ENCODE peak calls at places on chromosomes 11 and 22, in four cellular contexts. Q is K562, K is WTC11, S is HepG2. W is an unnamed sample.

GRCh38 chr11:108592591-108593213 is 866 bp downstream of the EXPH5 start:
- DNase-seq in Q (peak; percentile 62), K (peak; percentile 28), S (no peak), W (peak; percentile 56)

GRCh38 chr11:62004473-62004872 is 37.0 kb upstream of the FTH1 start:
- DNase-seq in Q (no peak), K (no peak), S (no peak), W (no peak)

GRCh38 chr22:37229012-37229804 is 14.9 kb downstream of the RAC2 start:
- DNase-seq in Q (peak; percentile 30), K (no peak), S (no peak), W (no peak)

GRCh38 chr22:35230839-35231584 is 26.3 kb upstream of the HMGXB4 start:
- DNase-seq in Q (peak; percentile 18), K (no peak), S (peak; percentile 51), W (no peak)

GRCh38 chr11:62909107-62909894 is 11.9 kb downstream of the CHRM1 start:
- DNase-seq in Q (peak; percentile 72), K (peak; percentile 91), S (peak; percentile 70), W (peak; percentile 74)

GRCh38 chr22:45977003-45977395 is at the start of gene WNT7B:
- DNase-seq in Q (peak; percentile 27), K (no peak), S (no peak), W (no peak)

GRCh38 chr22:22930222-22930497 is 42.5 kb downstream of the IGLL5 start:
- DNase-seq in Q (no peak), K (no peak), S (no peak), W (no peak)

GRCh38 chr22:41925783-41926460 is 684 bp downstream of the TNFRSF13C start:
- DNase-seq in Q (peak; percentile 76), K (peak; percentile 91), S (peak; percentile 45), W (peak; percentile 84)

GRCh38 chr11:27720277-27720830 is 20.1 kb upstream of the BDNF start:
- DNase-seq in Q (peak; percentile 48), K (peak; percentile 78), S (no peak), W (peak; percentile 48)

GRCh38 chr11:28146123-28146751 is 38.0 kb downstream of the METTL15 start:
- DNase-seq in Q (peak; percentile 9), K (no peak), S (peak; percentile 59), W (no peak)

GRCh38 chr11:123561046-123561781 is 93.2 kb downstream of the SCN3B start:
- DNase-seq in Q (no peak), K (peak; percentile 49), S (peak; percentile 7), W (peak; percentile 27)

GRCh38 chr11:559020-559620 is 1.4 kb downstream of the LMNTD2 start:
- DNase-seq in Q (no peak), K (no peak), S (no peak), W (no peak)

GRCh38 chr11:78310500-78310909 is 107.1 kb downstream of the GAB2 start:
- DNase-seq in Q (no peak), K (no peak), S (peak; percentile 77), W (no peak)

GRCh38 chr11:36460220-36460619 is 49.9 kb downstream of the TRAF6 start:
- DNase-seq in Q (no peak), K (peak; percentile 52), S (no peak), W (no peak)

GRCh38 chr11:18773104-18773503 is 18.5 kb downstream of the PTPN5 start:
- DNase-seq in Q (no peak), K (no peak), S (no peak), W (no peak)

GRCh38 chr11:36333468-36333867 is 37.4 kb downstream of the PRR5L start:
- DNase-seq in Q (no peak), K (no peak), S (no peak), W (no peak)

GRCh38 chr11:36361901-36362391 is 65.9 kb downstream of the PRR5L start:
- DNase-seq in Q (no peak), K (peak; percentile 20), S (no peak), W (peak; percentile 15)

GRCh38 chr11:36501236-36501635 is 8.8 kb downstream of the TRAF6 start:
- DNase-seq in Q (no peak), K (no peak), S (no peak), W (no peak)

GRCh38 chr11:118322721-118323120 is 18.2 kb downstream of the CD3E start:
- DNase-seq in Q (no peak), K (no peak), S (no peak), W (no peak)

DNA sequence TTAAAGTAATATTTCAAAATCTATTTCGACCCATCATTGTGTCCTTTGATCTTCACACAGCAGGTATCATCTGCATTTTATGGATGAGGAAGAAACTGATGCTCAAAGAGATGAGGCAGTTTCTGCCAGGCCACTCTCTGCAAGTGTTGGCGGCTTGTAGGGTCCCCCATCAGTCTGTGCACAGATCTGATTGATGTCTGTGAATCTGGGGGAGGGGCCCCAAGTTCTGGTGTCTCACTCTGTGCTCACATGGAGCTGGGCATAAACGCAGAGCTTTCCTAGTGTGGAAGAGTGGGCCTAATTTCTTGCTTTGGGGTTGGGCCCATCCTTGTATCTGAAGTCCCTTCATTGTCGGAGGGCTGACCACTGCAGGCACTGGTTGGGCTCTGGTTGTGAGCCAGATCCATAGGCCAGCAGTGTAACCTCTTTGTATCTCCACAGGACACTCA is 1.6 kb upstream of the TRMT2A start:
- DNase-seq in Q (peak; percentile 83), K (no peak), S (no peak), W (no peak)
- TF ChIP-seq ELF4 in Q (no peak), K (no peak), S (no peak), W (no peak)

DNA sequence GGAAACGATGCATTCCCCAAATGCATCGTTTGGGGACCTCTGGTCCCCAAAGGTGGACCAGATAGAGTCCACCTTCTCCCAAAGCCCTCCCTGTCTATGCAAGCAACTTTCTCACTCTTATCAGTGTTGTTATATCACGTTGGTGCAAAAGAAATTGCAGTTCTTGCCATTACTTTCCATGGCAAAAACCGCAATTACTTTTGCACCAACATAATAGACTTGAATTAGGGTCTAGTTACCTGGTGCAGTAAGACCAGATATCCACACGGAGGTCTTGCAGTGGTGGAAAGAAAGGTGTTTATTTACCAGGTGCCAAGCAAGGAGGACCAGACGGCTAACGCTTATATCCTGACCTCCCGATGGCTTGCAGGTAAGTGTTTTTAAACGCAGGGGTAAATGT is 129.0 kb downstream of the MIAT start:
- DNase-seq in Q (no peak), K (no peak), S (no peak), W (no peak)
- TF ChIP-seq ELF4 in Q (no peak), K (no peak), S (no peak), W (peak; percentile 86)

DNA sequence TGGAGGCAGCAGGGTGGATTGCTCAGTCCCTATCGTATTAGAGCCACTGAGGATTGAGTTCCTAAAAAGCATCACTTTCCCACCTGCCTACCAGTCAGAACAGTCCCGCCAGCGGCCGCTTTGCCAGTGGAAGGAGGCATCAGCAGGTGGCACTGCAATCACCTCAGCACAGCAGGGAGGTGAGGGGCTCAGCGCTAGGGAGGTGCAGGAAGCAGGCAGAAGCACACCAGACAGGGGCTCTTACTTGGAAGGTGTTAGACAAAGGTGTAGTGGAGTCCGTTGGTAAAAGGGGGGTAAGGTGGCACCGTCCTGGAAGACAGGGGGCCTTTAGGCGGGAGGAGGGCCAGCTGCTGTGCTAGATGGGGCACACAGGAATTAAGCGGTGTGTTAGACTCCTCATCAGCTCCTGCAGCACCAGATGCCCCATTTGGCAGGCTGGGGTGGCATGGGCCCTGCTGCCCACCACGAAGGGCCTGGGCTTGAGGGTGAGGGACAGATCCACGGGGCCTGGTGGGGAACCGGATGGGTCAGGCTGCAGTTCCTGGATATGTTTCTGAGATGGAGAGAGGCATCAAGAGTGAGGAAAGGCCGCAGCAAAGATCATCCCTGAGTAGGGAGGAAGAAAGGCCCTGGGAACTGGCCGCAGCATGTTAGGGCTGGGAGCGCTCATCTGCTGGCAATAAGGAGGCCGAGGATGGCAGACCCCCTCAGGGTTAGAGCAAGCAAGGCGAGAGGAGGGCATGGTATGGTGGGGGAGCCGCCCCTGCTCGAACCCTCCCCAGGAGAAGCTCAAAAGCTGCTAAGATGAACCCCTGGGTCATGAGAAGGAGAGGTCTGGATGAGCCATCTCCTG is 42.5 kb downstream of the C11orf58 start:
- DNase-seq in Q (no peak), K (no peak), S (no peak), W (no peak)
- TF ChIP-seq ELF4 in Q (no peak), K (no peak), S (no peak), W (no peak)

GRCh38 chr11:128324051-128324481 is 263.3 kb downstream of the ETS1 start:
- DNase-seq in Q (no peak), K (no peak), S (no peak), W (no peak)
- TF ChIP-seq ELF4 in Q (no peak), K (no peak), S (no peak), W (no peak)

DNA sequence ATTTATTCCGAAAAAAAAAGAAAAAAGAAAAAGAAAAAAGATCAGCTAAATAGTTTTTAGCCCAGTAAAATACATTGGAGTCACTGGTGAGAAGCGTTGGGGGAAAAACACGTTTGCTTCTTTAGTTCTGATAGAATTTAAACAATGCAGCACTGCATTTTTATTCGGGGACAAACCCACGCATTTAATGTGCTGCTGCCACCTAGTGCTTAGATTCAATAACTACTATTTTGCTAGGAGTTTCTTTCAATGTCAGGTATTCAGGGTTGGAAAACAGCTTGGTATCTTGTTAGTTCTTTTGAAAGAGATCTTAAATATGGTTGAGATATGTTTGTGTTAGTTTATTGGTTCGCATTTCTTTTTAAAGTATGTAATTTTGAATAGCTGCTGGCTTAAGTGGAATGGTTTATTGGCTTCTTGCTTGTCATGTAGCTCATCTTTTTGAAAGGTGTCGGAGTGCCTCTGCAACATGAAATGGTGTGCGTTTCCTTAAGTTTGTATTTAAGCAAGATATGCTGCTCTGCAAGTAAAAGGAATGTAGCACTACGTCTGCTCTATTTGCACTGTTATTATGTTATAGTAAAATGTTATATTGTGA is 41.9 kb downstream of the SVIP start:
- DNase-seq in Q (peak; percentile 29), K (no peak), S (peak; percentile 45), W (peak; percentile 35)
- TF ChIP-seq ELF4 in Q (no peak), K (no peak), S (no peak), W (no peak)

GRCh38 chr11:131999955-132000354 is 629.5 kb downstream of the NTM start:
- DNase-seq in Q (no peak), K (no peak), S (no peak), W (no peak)

GRCh38 chr11:131998020-131998419 is 627.6 kb downstream of the NTM start:
- DNase-seq in Q (no peak), K (no peak), S (no peak), W (peak; percentile 37)

GRCh38 chr11:131993291-131993690 is 622.9 kb downstream of the NTM start:
- DNase-seq in Q (no peak), K (no peak), S (no peak), W (no peak)

DNA sequence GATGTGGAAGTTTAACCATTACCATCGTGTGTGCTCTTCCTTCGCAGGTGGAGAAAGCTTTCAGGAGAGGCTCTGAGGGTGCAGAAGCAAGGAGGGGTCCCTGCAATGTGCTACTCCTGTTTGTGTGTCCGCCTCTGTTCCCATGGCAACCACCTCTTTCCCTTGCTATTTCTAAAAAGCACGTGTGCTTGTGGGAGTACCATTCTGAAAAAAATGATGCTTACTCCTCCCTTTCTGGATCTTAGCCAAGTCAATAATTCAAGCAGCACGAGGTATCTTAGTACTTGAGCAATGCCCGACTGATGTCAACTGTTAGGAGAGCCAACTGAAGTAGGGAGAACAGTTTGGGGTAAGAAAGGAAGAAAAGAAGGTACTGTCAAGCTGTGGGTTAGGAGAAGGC is 628.7 kb downstream of the NTM start:
- DNase-seq in Q (no peak), K (no peak), S (no peak), W (no peak)
- TF ChIP-seq ELF4 in Q (no peak), K (no peak), S (no peak), W (no peak)

DNA sequence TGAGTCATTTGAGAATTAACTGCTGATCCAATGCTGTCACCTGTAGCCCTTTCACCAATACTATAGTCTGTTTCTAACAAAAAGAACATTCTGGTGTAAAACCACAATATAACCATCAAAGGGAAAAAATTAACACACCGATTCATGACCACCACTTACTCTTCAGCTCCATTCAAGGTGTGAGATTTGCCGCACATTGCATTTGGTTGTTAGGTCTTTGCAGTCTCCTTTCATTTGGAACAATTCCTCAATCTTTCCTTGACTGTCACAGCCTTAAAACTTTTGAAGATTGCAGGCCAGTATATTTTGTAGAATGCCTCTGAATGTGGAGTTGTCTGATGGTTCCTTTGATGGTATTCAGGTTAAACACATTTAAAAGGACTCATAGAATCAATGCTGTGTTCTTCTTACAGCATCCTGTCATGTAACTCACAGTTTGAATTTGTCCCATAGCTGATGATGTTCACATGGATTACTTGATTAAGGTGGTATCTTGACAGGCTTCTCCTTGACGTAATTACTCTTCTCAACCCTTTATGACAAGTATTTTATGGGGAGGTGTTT is 63.6 kb downstream of the TNRC6B start:
- DNase-seq in Q (no peak), K (no peak), S (no peak), W (no peak)
- TF ChIP-seq ELF4 in Q (no peak), K (no peak), S (no peak), W (no peak)